ENCODE peak calls at places on chromosome 4, in nine cellular contexts. One of them, this sample, is unnamed.

GRCh38 chr4:163256680-163257343 is 75.6 kb downstream of the NPY1R start:
- DNase-seq in DMS 273 treated with DMSO at 0.1 percent for 48 hours: no peak
- DNase-seq in germinal center: no peak
- DNase-seq in NCI-H1417 treated with DMSO at 0.1 percent for 48 hours: no peak
- DNase-seq in M059J: no peak
- DNase-seq in AG04450: no peak
- DNase-seq in cardiac fibroblast: no peak
- DNase-seq in neural progenitor cell: no peak
- DNase-seq in iris pigment epithelial cell: no peak
- DNase-seq in this sample: peak

GRCh38 chr4:7425591-7426468 is 8.9 kb downstream of the PSAPL1 start:
- DNase-seq in NCI-H1417 treated with DMSO at 0.1 percent for 48 hours: no peak
- DNase-seq in AG04450: no peak
- DNase-seq in neural progenitor cell: no peak
- DNase-seq in DMS 273 treated with DMSO at 0.1 percent for 48 hours: no peak
- DNase-seq in M059J: no peak
- DNase-seq in iris pigment epithelial cell: no peak
- DNase-seq in germinal center: no peak
- DNase-seq in cardiac fibroblast: no peak
- DNase-seq in this sample: no peak

GRCh38 chr4:17577660-17578481 is 873 bp downstream of the LAP3 start:
- DNase-seq in germinal center: peak
- DNase-seq in NCI-H1417 treated with DMSO at 0.1 percent for 48 hours: no peak
- DNase-seq in iris pigment epithelial cell: peak
- DNase-seq in AG04450: no peak
- DNase-seq in M059J: peak
- DNase-seq in DMS 273 treated with DMSO at 0.1 percent for 48 hours: no peak
- DNase-seq in cardiac fibroblast: peak
- DNase-seq in neural progenitor cell: no peak
- DNase-seq in this sample: peak

GRCh38 chr4:6154875-6155274 is 45.5 kb downstream of the JAKMIP1 start:
- DNase-seq in M059J: no peak
- DNase-seq in AG04450: no peak
- DNase-seq in iris pigment epithelial cell: no peak
- DNase-seq in germinal center: no peak
- DNase-seq in neural progenitor cell: peak
- DNase-seq in cardiac fibroblast: no peak
- DNase-seq in DMS 273 treated with DMSO at 0.1 percent for 48 hours: no peak
- DNase-seq in NCI-H1417 treated with DMSO at 0.1 percent for 48 hours: no peak
- DNase-seq in this sample: no peak

GRCh38 chr4:74944354-74944793 is 11.5 kb downstream of the PARM1 start:
- DNase-seq in NCI-H1417 treated with DMSO at 0.1 percent for 48 hours: no peak
- DNase-seq in neural progenitor cell: no peak
- DNase-seq in AG04450: no peak
- DNase-seq in M059J: no peak
- DNase-seq in cardiac fibroblast: no peak
- DNase-seq in germinal center: no peak
- DNase-seq in DMS 273 treated with DMSO at 0.1 percent for 48 hours: no peak
- DNase-seq in iris pigment epithelial cell: no peak
- DNase-seq in this sample: no peak

GRCh38 chr4:152663203-152664066 is 16.4 kb downstream of the TMEM154 start:
- DNase-seq in M059J: no peak
- DNase-seq in neural progenitor cell: no peak
- DNase-seq in cardiac fibroblast: peak
- DNase-seq in iris pigment epithelial cell: no peak
- DNase-seq in DMS 273 treated with DMSO at 0.1 percent for 48 hours: no peak
- DNase-seq in germinal center: peak
- DNase-seq in AG04450: no peak
- DNase-seq in NCI-H1417 treated with DMSO at 0.1 percent for 48 hours: no peak
- DNase-seq in this sample: peak

GRCh38 chr4:3821580-3822229 is 55.5 kb downstream of the ADRA2C start:
- DNase-seq in cardiac fibroblast: no peak
- DNase-seq in germinal center: no peak
- DNase-seq in DMS 273 treated with DMSO at 0.1 percent for 48 hours: no peak
- DNase-seq in NCI-H1417 treated with DMSO at 0.1 percent for 48 hours: no peak
- DNase-seq in neural progenitor cell: no peak
- DNase-seq in AG04450: no peak
- DNase-seq in M059J: no peak
- DNase-seq in iris pigment epithelial cell: no peak
- DNase-seq in this sample: no peak

GRCh38 chr4:83125738-83126141 is 11.2 kb upstream of the PLAC8 start:
- DNase-seq in germinal center: no peak
- DNase-seq in iris pigment epithelial cell: no peak
- DNase-seq in AG04450: no peak
- DNase-seq in neural progenitor cell: no peak
- DNase-seq in cardiac fibroblast: no peak
- DNase-seq in DMS 273 treated with DMSO at 0.1 percent for 48 hours: no peak
- DNase-seq in M059J: no peak
- DNase-seq in NCI-H1417 treated with DMSO at 0.1 percent for 48 hours: no peak
- DNase-seq in this sample: no peak

GRCh38 chr4:81162752-81163458 is 52.1 kb downstream of the PRKG2 start:
- DNase-seq in AG04450: no peak
- DNase-seq in iris pigment epithelial cell: no peak
- DNase-seq in DMS 273 treated with DMSO at 0.1 percent for 48 hours: no peak
- DNase-seq in NCI-H1417 treated with DMSO at 0.1 percent for 48 hours: no peak
- DNase-seq in neural progenitor cell: no peak
- DNase-seq in M059J: no peak
- DNase-seq in germinal center: no peak
- DNase-seq in cardiac fibroblast: no peak
- DNase-seq in this sample: no peak

GRCh38 chr4:182645511-182645910 is 271.7 kb downstream of the DCTD start:
- DNase-seq in AG04450: no peak
- DNase-seq in iris pigment epithelial cell: no peak
- DNase-seq in cardiac fibroblast: peak
- DNase-seq in germinal center: no peak
- DNase-seq in DMS 273 treated with DMSO at 0.1 percent for 48 hours: no peak
- DNase-seq in neural progenitor cell: no peak
- DNase-seq in M059J: no peak
- DNase-seq in NCI-H1417 treated with DMSO at 0.1 percent for 48 hours: no peak
- DNase-seq in this sample: no peak

GRCh38 chr4:8847331-8847730 is 24.3 kb downstream of the HMX1 start:
- DNase-seq in NCI-H1417 treated with DMSO at 0.1 percent for 48 hours: no peak
- DNase-seq in AG04450: no peak
- DNase-seq in cardiac fibroblast: no peak
- DNase-seq in M059J: no peak
- DNase-seq in DMS 273 treated with DMSO at 0.1 percent for 48 hours: no peak
- DNase-seq in iris pigment epithelial cell: no peak
- DNase-seq in neural progenitor cell: no peak
- DNase-seq in germinal center: no peak
- DNase-seq in this sample: no peak

GRCh38 chr4:173531085-173531965 is 1.3 kb upstream of the HAND2 start:
- DNase-seq in neural progenitor cell: peak
- DNase-seq in iris pigment epithelial cell: no peak
- DNase-seq in AG04450: no peak
- DNase-seq in DMS 273 treated with DMSO at 0.1 percent for 48 hours: no peak
- DNase-seq in NCI-H1417 treated with DMSO at 0.1 percent for 48 hours: no peak
- DNase-seq in germinal center: no peak
- DNase-seq in cardiac fibroblast: no peak
- DNase-seq in M059J: no peak
- DNase-seq in this sample: no peak

GRCh38 chr4:83738895-83739294 is 203.0 kb downstream of the GPAT3 start:
- DNase-seq in cardiac fibroblast: no peak
- DNase-seq in AG04450: no peak
- DNase-seq in M059J: no peak
- DNase-seq in iris pigment epithelial cell: no peak
- DNase-seq in NCI-H1417 treated with DMSO at 0.1 percent for 48 hours: no peak
- DNase-seq in germinal center: no peak
- DNase-seq in DMS 273 treated with DMSO at 0.1 percent for 48 hours: no peak
- DNase-seq in neural progenitor cell: no peak
- DNase-seq in this sample: no peak

GRCh38 chr4:84498203-84499026 is 677 bp downstream of the NKX6-1 start:
- DNase-seq in DMS 273 treated with DMSO at 0.1 percent for 48 hours: no peak
- DNase-seq in M059J: peak
- DNase-seq in germinal center: peak
- DNase-seq in cardiac fibroblast: peak
- DNase-seq in NCI-H1417 treated with DMSO at 0.1 percent for 48 hours: no peak
- DNase-seq in AG04450: no peak
- DNase-seq in neural progenitor cell: peak
- DNase-seq in iris pigment epithelial cell: peak
- DNase-seq in this sample: no peak

GRCh38 chr4:158930573-158930972 is 161.7 kb downstream of the FNIP2 start:
- DNase-seq in neural progenitor cell: no peak
- DNase-seq in AG04450: no peak
- DNase-seq in M059J: peak
- DNase-seq in cardiac fibroblast: no peak
- DNase-seq in germinal center: no peak
- DNase-seq in NCI-H1417 treated with DMSO at 0.1 percent for 48 hours: no peak
- DNase-seq in iris pigment epithelial cell: peak
- DNase-seq in DMS 273 treated with DMSO at 0.1 percent for 48 hours: no peak
- DNase-seq in this sample: no peak

GRCh38 chr4:37674446-37674845 is 11.7 kb downstream of the RELL1 start:
- DNase-seq in M059J: no peak
- DNase-seq in neural progenitor cell: no peak
- DNase-seq in iris pigment epithelial cell: no peak
- DNase-seq in DMS 273 treated with DMSO at 0.1 percent for 48 hours: peak
- DNase-seq in NCI-H1417 treated with DMSO at 0.1 percent for 48 hours: no peak
- DNase-seq in cardiac fibroblast: no peak
- DNase-seq in AG04450: no peak
- DNase-seq in germinal center: no peak
- DNase-seq in this sample: no peak

GRCh38 chr4:155405059-155405458 is 28.3 kb upstream of the MAP9 start:
- DNase-seq in germinal center: no peak
- DNase-seq in NCI-H1417 treated with DMSO at 0.1 percent for 48 hours: no peak
- DNase-seq in cardiac fibroblast: peak
- DNase-seq in neural progenitor cell: no peak
- DNase-seq in DMS 273 treated with DMSO at 0.1 percent for 48 hours: no peak
- DNase-seq in AG04450: peak
- DNase-seq in iris pigment epithelial cell: peak
- DNase-seq in M059J: no peak
- DNase-seq in this sample: no peak

GRCh38 chr4:156941940-156942548 is 29.6 kb downstream of the PDGFC start:
- DNase-seq in neural progenitor cell: peak
- DNase-seq in germinal center: no peak
- DNase-seq in M059J: peak
- DNase-seq in NCI-H1417 treated with DMSO at 0.1 percent for 48 hours: peak
- DNase-seq in cardiac fibroblast: peak
- DNase-seq in AG04450: peak
- DNase-seq in iris pigment epithelial cell: peak
- DNase-seq in DMS 273 treated with DMSO at 0.1 percent for 48 hours: peak
- DNase-seq in this sample: peak

GRCh38 chr4:80017125-80017854 is 55.7 kb downstream of the ANTXR2 start:
- DNase-seq in cardiac fibroblast: peak
- DNase-seq in germinal center: no peak
- DNase-seq in DMS 273 treated with DMSO at 0.1 percent for 48 hours: no peak
- DNase-seq in neural progenitor cell: no peak
- DNase-seq in AG04450: peak
- DNase-seq in NCI-H1417 treated with DMSO at 0.1 percent for 48 hours: no peak
- DNase-seq in iris pigment epithelial cell: peak
- DNase-seq in M059J: peak
- DNase-seq in this sample: peak

GRCh38 chr4:88989990-88990389 is 67.0 kb downstream of the FAM13A start:
- DNase-seq in DMS 273 treated with DMSO at 0.1 percent for 48 hours: no peak
- DNase-seq in AG04450: no peak
- DNase-seq in NCI-H1417 treated with DMSO at 0.1 percent for 48 hours: no peak
- DNase-seq in germinal center: no peak
- DNase-seq in neural progenitor cell: no peak
- DNase-seq in iris pigment epithelial cell: no peak
- DNase-seq in M059J: no peak
- DNase-seq in cardiac fibroblast: no peak
- DNase-seq in this sample: no peak

GRCh38 chr4:27947320-27947719 is 1086.7 kb downstream of the STIM2 start:
- DNase-seq in iris pigment epithelial cell: no peak
- DNase-seq in NCI-H1417 treated with DMSO at 0.1 percent for 48 hours: no peak
- DNase-seq in neural progenitor cell: no peak
- DNase-seq in M059J: no peak
- DNase-seq in AG04450: no peak
- DNase-seq in germinal center: no peak
- DNase-seq in cardiac fibroblast: no peak
- DNase-seq in DMS 273 treated with DMSO at 0.1 percent for 48 hours: no peak
- DNase-seq in this sample: no peak

GRCh38 chr4:125705681-125706080 is 390.9 kb downstream of the FAT4 start:
- DNase-seq in M059J: no peak
- DNase-seq in DMS 273 treated with DMSO at 0.1 percent for 48 hours: no peak
- DNase-seq in neural progenitor cell: no peak
- DNase-seq in germinal center: no peak
- DNase-seq in NCI-H1417 treated with DMSO at 0.1 percent for 48 hours: no peak
- DNase-seq in cardiac fibroblast: peak
- DNase-seq in iris pigment epithelial cell: no peak
- DNase-seq in AG04450: no peak
- DNase-seq in this sample: no peak